ENCODE peak calls at places on chromosomes 16 and 17, in four cellular contexts. One of them, this sample, is unnamed.

GRCh38 chr16:79211581-79211980 is 389.0 kb downstream of the MAF start:
- DNase-seq in stimulated activated CD4-positive, alpha-beta T cell treated with anti-CD3 and anti-CD28 coated beads, Interleukin-2, amount 100 ng/mL, for 24 hours: no peak
- DNase-seq in T-helper 1 cell: no peak
- DNase-seq in spleen: no peak
- DNase-seq in this sample: no peak

GRCh38 chr17:4329838-4330237 is 36.6 kb downstream of the UBE2G1 start:
- DNase-seq in stimulated activated CD4-positive, alpha-beta T cell treated with anti-CD3 and anti-CD28 coated beads, Interleukin-2, amount 100 ng/mL, for 24 hours: no peak
- DNase-seq in T-helper 1 cell: no peak
- DNase-seq in spleen: no peak
- DNase-seq in this sample: peak

GRCh38 chr16:68592466-68593337 is 52.4 kb upstream of the CDH3 start:
- DNase-seq in stimulated activated CD4-positive, alpha-beta T cell treated with anti-CD3 and anti-CD28 coated beads, Interleukin-2, amount 100 ng/mL, for 24 hours: no peak
- DNase-seq in T-helper 1 cell: peak
- DNase-seq in spleen: no peak
- DNase-seq in this sample: peak

GRCh38 chr16:12426122-12426521 is 377.6 kb downstream of the CPPED1 start:
- DNase-seq in stimulated activated CD4-positive, alpha-beta T cell treated with anti-CD3 and anti-CD28 coated beads, Interleukin-2, amount 100 ng/mL, for 24 hours: no peak
- DNase-seq in T-helper 1 cell: no peak
- DNase-seq in spleen: no peak
- DNase-seq in this sample: no peak

GRCh38 chr16:14564881-14565687 is 65.0 kb downstream of the PARN start:
- DNase-seq in stimulated activated CD4-positive, alpha-beta T cell treated with anti-CD3 and anti-CD28 coated beads, Interleukin-2, amount 100 ng/mL, for 24 hours: no peak
- DNase-seq in T-helper 1 cell: no peak
- DNase-seq in spleen: no peak
- DNase-seq in this sample: peak

GRCh38 chr16:69181-69580 is 3.2 kb downstream of the RHBDF1 start:
- DNase-seq in stimulated activated CD4-positive, alpha-beta T cell treated with anti-CD3 and anti-CD28 coated beads, Interleukin-2, amount 100 ng/mL, for 24 hours: no peak
- DNase-seq in T-helper 1 cell: no peak
- DNase-seq in spleen: no peak
- DNase-seq in this sample: no peak

GRCh38 chr17:34135841-34136240 is 119.2 kb upstream of the CCL2 start:
- DNase-seq in stimulated activated CD4-positive, alpha-beta T cell treated with anti-CD3 and anti-CD28 coated beads, Interleukin-2, amount 100 ng/mL, for 24 hours: no peak
- DNase-seq in T-helper 1 cell: no peak
- DNase-seq in spleen: no peak
- DNase-seq in this sample: peak

GRCh38 chr16:69613283-69614154 is 47.8 kb downstream of the NFAT5 start:
- DNase-seq in stimulated activated CD4-positive, alpha-beta T cell treated with anti-CD3 and anti-CD28 coated beads, Interleukin-2, amount 100 ng/mL, for 24 hours: no peak
- DNase-seq in T-helper 1 cell: no peak
- DNase-seq in spleen: no peak
- DNase-seq in this sample: peak

GRCh38 chr17:61361084-61361483 is 38.6 kb upstream of the TBX2 start:
- DNase-seq in stimulated activated CD4-positive, alpha-beta T cell treated with anti-CD3 and anti-CD28 coated beads, Interleukin-2, amount 100 ng/mL, for 24 hours: no peak
- DNase-seq in T-helper 1 cell: no peak
- DNase-seq in spleen: no peak
- DNase-seq in this sample: no peak

GRCh38 chr17:77381731-77382130 is 241.0 kb downstream of the SEC14L1 start:
- DNase-seq in stimulated activated CD4-positive, alpha-beta T cell treated with anti-CD3 and anti-CD28 coated beads, Interleukin-2, amount 100 ng/mL, for 24 hours: no peak
- DNase-seq in T-helper 1 cell: no peak
- DNase-seq in spleen: no peak
- DNase-seq in this sample: no peak

GRCh38 chr17:59753522-59754467 is 46.3 kb downstream of the VMP1 start:
- DNase-seq in stimulated activated CD4-positive, alpha-beta T cell treated with anti-CD3 and anti-CD28 coated beads, Interleukin-2, amount 100 ng/mL, for 24 hours: no peak
- DNase-seq in T-helper 1 cell: peak
- DNase-seq in spleen: no peak
- DNase-seq in this sample: peak

GRCh38 chr17:10295728-10296343 is 77.0 kb downstream of the MYH13 start:
- DNase-seq in stimulated activated CD4-positive, alpha-beta T cell treated with anti-CD3 and anti-CD28 coated beads, Interleukin-2, amount 100 ng/mL, for 24 hours: peak
- DNase-seq in T-helper 1 cell: peak
- DNase-seq in spleen: no peak
- DNase-seq in this sample: peak

GRCh38 chr16:67936124-67936875 is at the start of gene PSMB10:
- DNase-seq in stimulated activated CD4-positive, alpha-beta T cell treated with anti-CD3 and anti-CD28 coated beads, Interleukin-2, amount 100 ng/mL, for 24 hours: peak
- DNase-seq in T-helper 1 cell: no peak
- DNase-seq in spleen: peak
- DNase-seq in this sample: peak

GRCh38 chr17:14321980-14322776 is 21.3 kb downstream of the HS3ST3B1 start:
- DNase-seq in stimulated activated CD4-positive, alpha-beta T cell treated with anti-CD3 and anti-CD28 coated beads, Interleukin-2, amount 100 ng/mL, for 24 hours: no peak
- DNase-seq in T-helper 1 cell: no peak
- DNase-seq in spleen: no peak
- DNase-seq in this sample: no peak

This sample was measured in DMS53.